ENCODE peak calls at places on chromosomes 3 and 15, in four cellular contexts. One of them, this sample, is unnamed.
A peak's percentile ranks its signal among the peaks of the same experiment; 100 is the strongest.

GRCh38 chr3:53705774-53706173 is 140.4 kb downstream of the CHDH start:
- DNase-seq in HCT116: no peak
- DNase-seq in WTC11: no peak
- DNase-seq in endothelial cell of umbilical vein: no peak
- DNase-seq in this sample: no peak

GRCh38 chr3:72482589-72483249 is 365.5 kb downstream of the SHQ1 start:
- DNase-seq in HCT116: no peak
- DNase-seq in WTC11: no peak
- DNase-seq in endothelial cell of umbilical vein: peak; percentile 87
- DNase-seq in this sample: peak; percentile 54

GRCh38 chr3:187368765-187369450 is 723 bp downstream of the RTP4 start:
- DNase-seq in HCT116: no peak
- DNase-seq in WTC11: no peak
- DNase-seq in endothelial cell of umbilical vein: no peak
- DNase-seq in this sample: peak; percentile 4

GRCh38 chr3:136070953-136071949 is 105.7 kb downstream of the PPP2R3A start:
- DNase-seq in HCT116: no peak
- DNase-seq in WTC11: no peak
- DNase-seq in endothelial cell of umbilical vein: peak; percentile 35
- DNase-seq in this sample: peak; percentile 20

GRCh38 chr3:187966636-187967035 is 187.3 kb upstream of the LPP start:
- DNase-seq in HCT116: no peak
- DNase-seq in WTC11: no peak
- DNase-seq in endothelial cell of umbilical vein: no peak
- DNase-seq in this sample: no peak

GRCh38 chr3:141795311-141795710 is 32.1 kb downstream of the GRK7 start:
- DNase-seq in HCT116: no peak
- DNase-seq in WTC11: no peak
- DNase-seq in endothelial cell of umbilical vein: no peak
- DNase-seq in this sample: peak; percentile 83

GRCh38 chr3:194806991-194807685 is 121.5 kb downstream of the FAM43A start:
- DNase-seq in HCT116: no peak
- DNase-seq in WTC11: no peak
- DNase-seq in endothelial cell of umbilical vein: no peak
- DNase-seq in this sample: peak; percentile 16

GRCh38 chr3:171654809-171655208 is 155.5 kb downstream of the PLD1 start:
- DNase-seq in HCT116: no peak
- DNase-seq in WTC11: no peak
- DNase-seq in endothelial cell of umbilical vein: peak; percentile 78
- DNase-seq in this sample: no peak

DNA sequence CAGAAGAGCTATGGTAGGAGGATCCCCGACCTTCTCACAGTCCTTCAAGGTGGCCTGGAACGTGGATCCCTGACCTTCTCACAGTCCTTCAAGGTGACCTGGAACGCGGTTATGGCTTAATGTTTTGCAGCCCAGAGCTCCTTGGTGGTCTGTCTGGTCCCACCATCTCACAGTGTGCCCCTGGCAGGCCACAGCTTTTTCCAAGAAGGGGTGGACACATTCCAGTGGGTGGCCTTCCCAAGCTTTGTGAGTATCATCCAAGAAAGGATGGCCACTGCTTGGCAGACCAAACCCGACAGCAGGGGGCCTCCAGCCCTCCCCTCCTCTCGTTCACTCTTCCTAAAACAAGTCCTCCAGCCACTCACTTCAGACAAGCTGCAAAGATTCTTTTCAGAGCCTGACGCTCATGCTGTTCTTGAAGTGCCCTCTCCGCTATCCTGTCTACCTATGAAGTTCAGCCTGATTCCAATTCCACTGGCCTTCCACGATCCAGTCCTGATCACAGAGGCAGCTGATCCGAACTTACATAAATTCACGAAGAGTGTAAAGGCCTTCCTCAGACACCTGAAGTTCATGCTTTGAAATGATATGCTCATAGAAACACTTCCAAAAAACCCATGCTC is 4.2 kb downstream of the ADAMTS17 start:
- DNase-seq in HCT116: no peak
- DNase-seq in WTC11: no peak
- DNase-seq in endothelial cell of umbilical vein: no peak
- DNase-seq in this sample: no peak
- TF ChIP-seq MAX in HCT116: no peak
- TF ChIP-seq MAX in WTC11: no peak
- TF ChIP-seq MAX in endothelial cell of umbilical vein: no peak
- TF ChIP-seq MAX in this sample: no peak

DNA sequence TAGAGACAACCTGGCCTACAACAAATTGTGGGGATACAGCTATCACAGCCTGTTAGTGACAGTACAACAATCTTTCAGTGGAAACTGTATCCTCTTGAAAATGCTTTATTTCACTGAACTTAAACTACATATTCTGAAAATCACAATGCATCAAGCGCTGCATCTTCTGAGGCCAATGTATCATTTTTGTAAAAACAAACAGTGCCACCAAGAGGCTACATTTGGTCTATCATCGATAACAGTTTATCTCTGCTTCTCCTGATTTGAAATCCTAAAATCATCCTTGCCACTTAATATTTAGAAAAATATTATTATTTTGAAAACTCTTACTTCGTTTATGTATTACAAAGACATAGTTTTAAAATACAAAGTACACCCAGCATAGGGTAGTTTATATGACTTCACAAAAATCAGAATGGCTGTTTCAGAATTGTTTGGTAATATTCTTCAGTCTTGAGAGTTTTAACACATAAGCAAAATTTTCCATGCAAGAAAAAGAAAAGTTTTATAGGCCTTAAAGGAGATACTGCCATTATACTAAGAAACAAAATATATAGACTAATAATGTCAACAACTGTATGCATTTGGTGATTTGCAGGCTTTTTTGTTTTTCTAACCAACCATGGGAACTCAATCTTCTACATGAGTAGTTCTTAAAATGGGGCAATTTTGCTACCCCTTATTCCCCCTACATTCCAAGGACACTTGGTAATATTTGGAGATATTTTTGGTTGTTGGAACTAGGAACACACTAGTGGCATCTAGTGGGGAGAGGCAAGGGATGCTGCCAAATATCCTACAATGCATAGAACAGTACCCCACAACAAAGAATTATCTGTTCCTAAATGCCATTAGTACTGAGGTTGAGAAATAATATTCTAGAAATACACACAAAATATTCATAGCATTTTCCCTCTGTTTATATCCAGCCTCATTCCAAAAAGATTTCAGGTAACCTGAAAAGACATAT is 42.3 kb downstream of the WDR72 start:
- DNase-seq in HCT116: no peak
- DNase-seq in WTC11: no peak
- DNase-seq in endothelial cell of umbilical vein: peak; percentile 21
- DNase-seq in this sample: peak; percentile 20
- TF ChIP-seq CTCF in HCT116: peak; percentile 31
- TF ChIP-seq CTCF in WTC11: no peak
- TF ChIP-seq CTCF in endothelial cell of umbilical vein: peak; percentile 8
- TF ChIP-seq CTCF in this sample: peak; percentile 14

DNA sequence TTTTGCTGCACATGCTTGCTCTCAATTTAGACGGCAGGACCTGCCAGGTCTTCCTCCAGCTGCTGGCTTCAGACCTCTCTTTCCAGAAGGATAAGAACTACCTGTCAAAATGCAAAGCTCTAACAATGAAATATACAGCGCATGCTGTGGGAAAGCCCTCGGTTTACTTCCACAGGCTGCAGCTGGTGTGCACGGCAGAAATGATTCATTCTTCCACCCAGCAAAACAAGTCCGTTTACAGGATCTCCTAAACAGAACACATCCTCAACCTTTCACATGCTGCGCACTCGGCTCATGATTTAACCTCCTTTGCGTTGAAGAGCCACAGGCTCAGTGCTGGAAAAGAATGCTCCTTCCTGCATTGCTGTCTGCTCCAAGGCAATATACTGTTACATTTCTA is 92.4 kb upstream of the WNT5A start:
- DNase-seq in HCT116: no peak
- DNase-seq in WTC11: no peak
- DNase-seq in endothelial cell of umbilical vein: peak; percentile 25
- DNase-seq in this sample: no peak
- TF ChIP-seq MAX in HCT116: no peak
- TF ChIP-seq MAX in WTC11: no peak
- TF ChIP-seq MAX in endothelial cell of umbilical vein: no peak
- TF ChIP-seq MAX in this sample: no peak

GRCh38 chr3:76679510-76679909 is 360.4 kb upstream of the ROBO2 start:
- DNase-seq in HCT116: no peak
- DNase-seq in WTC11: no peak
- DNase-seq in endothelial cell of umbilical vein: no peak
- DNase-seq in this sample: no peak
- TF ChIP-seq CTCF in HCT116: no peak
- TF ChIP-seq CTCF in WTC11: no peak
- TF ChIP-seq CTCF in endothelial cell of umbilical vein: no peak
- TF ChIP-seq CTCF in this sample: no peak

GRCh38 chr3:153552887-153553604 is 391.0 kb downstream of the RAP2B start:
- DNase-seq in HCT116: no peak
- DNase-seq in WTC11: no peak
- DNase-seq in endothelial cell of umbilical vein: peak; percentile 26
- DNase-seq in this sample: no peak

GRCh38 chr3:153553605-153553945 is 391.5 kb downstream of the RAP2B start:
- DNase-seq in HCT116: no peak
- DNase-seq in WTC11: no peak
- DNase-seq in endothelial cell of umbilical vein: no peak
- DNase-seq in this sample: no peak

DNA sequence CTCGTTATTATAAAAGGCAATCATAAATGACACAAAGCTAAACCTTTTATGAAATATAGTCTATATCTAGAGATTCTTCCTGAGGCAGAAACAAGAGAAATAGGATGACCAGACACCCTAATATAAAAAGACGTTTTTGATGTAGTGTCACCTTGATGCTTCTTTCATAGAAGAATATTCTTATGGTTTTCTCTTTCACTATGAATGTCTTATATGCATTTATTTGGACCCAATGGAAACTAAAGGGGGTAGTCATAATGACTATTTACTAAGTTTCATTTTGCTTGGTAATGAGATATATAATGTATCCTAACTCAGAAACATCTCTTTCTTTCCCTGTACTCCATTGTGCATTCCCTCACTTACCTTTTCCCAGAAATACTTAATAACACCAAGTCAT is 393.9 kb downstream of the RAP2B start:
- DNase-seq in HCT116: no peak
- DNase-seq in WTC11: no peak
- DNase-seq in endothelial cell of umbilical vein: no peak
- DNase-seq in this sample: no peak
- TF ChIP-seq MAX in HCT116: no peak
- TF ChIP-seq MAX in WTC11: no peak
- TF ChIP-seq MAX in endothelial cell of umbilical vein: no peak
- TF ChIP-seq MAX in this sample: no peak

DNA sequence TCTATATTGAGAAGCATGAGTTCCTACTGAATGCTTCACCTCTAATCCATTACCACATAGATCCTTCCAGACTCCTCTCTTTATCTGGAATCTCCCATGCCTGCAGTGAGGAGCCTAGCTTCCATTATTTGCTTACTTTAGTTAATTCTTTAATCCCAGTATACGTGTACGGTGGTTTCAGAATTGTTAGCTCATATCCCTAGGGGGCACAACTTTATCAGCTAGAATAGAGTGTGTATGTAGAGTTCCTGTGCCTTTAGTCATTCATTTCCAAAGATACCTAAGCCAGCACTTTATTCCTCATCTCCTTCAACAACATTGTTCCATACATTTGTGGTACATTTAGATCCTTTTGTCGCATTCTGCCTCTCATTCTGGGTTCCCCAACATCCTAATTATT is 226.0 kb downstream of the TJP1 start:
- DNase-seq in HCT116: peak; percentile 4
- DNase-seq in WTC11: no peak
- DNase-seq in endothelial cell of umbilical vein: peak; percentile 26
- DNase-seq in this sample: no peak
- TF ChIP-seq CTCF in HCT116: peak; percentile 49
- TF ChIP-seq CTCF in WTC11: no peak
- TF ChIP-seq CTCF in endothelial cell of umbilical vein: peak; percentile 32
- TF ChIP-seq CTCF in this sample: no peak

GRCh38 chr3:119585193-119585592 is 5.9 kb downstream of the ADPRH start:
- DNase-seq in HCT116: no peak
- DNase-seq in WTC11: no peak
- DNase-seq in endothelial cell of umbilical vein: no peak
- DNase-seq in this sample: no peak

GRCh38 chr3:119580148-119580760 is 962 bp downstream of the ADPRH start:
- DNase-seq in HCT116: no peak
- DNase-seq in WTC11: no peak
- DNase-seq in endothelial cell of umbilical vein: no peak
- DNase-seq in this sample: peak; percentile 71

GRCh38 chr3:119575507-119575906 is 3.8 kb upstream of the ADPRH start:
- DNase-seq in HCT116: no peak
- DNase-seq in WTC11: no peak
- DNase-seq in endothelial cell of umbilical vein: no peak
- DNase-seq in this sample: no peak

GRCh38 chr3:119582178-119582577 is 2.9 kb downstream of the ADPRH start:
- DNase-seq in HCT116: no peak
- DNase-seq in WTC11: no peak
- DNase-seq in endothelial cell of umbilical vein: no peak
- DNase-seq in this sample: no peak

GRCh38 chr3:119579366-119580147 is at the start of gene ADPRH:
- DNase-seq in HCT116: peak; percentile 27
- DNase-seq in WTC11: peak; percentile 78
- DNase-seq in endothelial cell of umbilical vein: peak; percentile 78
- DNase-seq in this sample: peak; percentile 75
- TF ChIP-seq MAX in HCT116: peak; percentile 45
- TF ChIP-seq MAX in WTC11: peak; percentile 71
- TF ChIP-seq MAX in endothelial cell of umbilical vein: peak; percentile 12
- TF ChIP-seq MAX in this sample: no peak

This sample was measured in NB4.